ENCODE peak calls at places on chromosome 21, in four cellular contexts. One of them, this sample, is unnamed.

GRCh38 chr21:39694750-39695149 is 50.2 kb upstream of the IGSF5 start:
- DNase-seq in stimulated activated naive CD8-positive, alpha-beta T cell treated with anti-CD3 and anti-CD28 coated beads, Interleukin-15, Interleukin-2, amounts not matched to agents 100 U/mL and 50 U/mL, for 24 hours: no peak
- DNase-seq in fibroblast of mammary gland: no peak
- DNase-seq in NCI-H748 treated with DMSO at 0.1 percent for 48 hours: no peak
- DNase-seq in this sample: no peak

GRCh38 chr21:27645285-27645684 is 678.4 kb upstream of the ADAMTS5 start:
- DNase-seq in stimulated activated naive CD8-positive, alpha-beta T cell treated with anti-CD3 and anti-CD28 coated beads, Interleukin-15, Interleukin-2, amounts not matched to agents 100 U/mL and 50 U/mL, for 24 hours: no peak
- DNase-seq in fibroblast of mammary gland: peak
- DNase-seq in NCI-H748 treated with DMSO at 0.1 percent for 48 hours: no peak
- DNase-seq in this sample: no peak

GRCh38 chr21:43933146-43933673 is 68.2 kb downstream of the AGPAT3 start:
- DNase-seq in stimulated activated naive CD8-positive, alpha-beta T cell treated with anti-CD3 and anti-CD28 coated beads, Interleukin-15, Interleukin-2, amounts not matched to agents 100 U/mL and 50 U/mL, for 24 hours: no peak
- DNase-seq in fibroblast of mammary gland: no peak
- DNase-seq in NCI-H748 treated with DMSO at 0.1 percent for 48 hours: no peak
- DNase-seq in this sample: no peak

GRCh38 chr21:42749226-42749625 is 95.8 kb downstream of the PDE9A start:
- DNase-seq in stimulated activated naive CD8-positive, alpha-beta T cell treated with anti-CD3 and anti-CD28 coated beads, Interleukin-15, Interleukin-2, amounts not matched to agents 100 U/mL and 50 U/mL, for 24 hours: no peak
- DNase-seq in fibroblast of mammary gland: no peak
- DNase-seq in NCI-H748 treated with DMSO at 0.1 percent for 48 hours: no peak
- DNase-seq in this sample: no peak

GRCh38 chr21:38244885-38245869 is 11.6 kb upstream of the KCNJ15 start:
- DNase-seq in stimulated activated naive CD8-positive, alpha-beta T cell treated with anti-CD3 and anti-CD28 coated beads, Interleukin-15, Interleukin-2, amounts not matched to agents 100 U/mL and 50 U/mL, for 24 hours: peak
- DNase-seq in fibroblast of mammary gland: peak
- DNase-seq in NCI-H748 treated with DMSO at 0.1 percent for 48 hours: no peak
- DNase-seq in this sample: no peak

GRCh38 chr21:21200103-21200938 is 202.1 kb downstream of the NCAM2 start:
- DNase-seq in stimulated activated naive CD8-positive, alpha-beta T cell treated with anti-CD3 and anti-CD28 coated beads, Interleukin-15, Interleukin-2, amounts not matched to agents 100 U/mL and 50 U/mL, for 24 hours: peak
- DNase-seq in fibroblast of mammary gland: peak
- DNase-seq in NCI-H748 treated with DMSO at 0.1 percent for 48 hours: no peak
- DNase-seq in this sample: no peak

GRCh38 chr21:33374080-33374873 is 28.9 kb upstream of the IFNGR2 start:
- DNase-seq in stimulated activated naive CD8-positive, alpha-beta T cell treated with anti-CD3 and anti-CD28 coated beads, Interleukin-15, Interleukin-2, amounts not matched to agents 100 U/mL and 50 U/mL, for 24 hours: peak
- DNase-seq in fibroblast of mammary gland: peak
- DNase-seq in NCI-H748 treated with DMSO at 0.1 percent for 48 hours: peak
- DNase-seq in this sample: no peak

GRCh38 chr21:44455524-44456206 is 355 bp downstream of the LRRC3 start:
- DNase-seq in stimulated activated naive CD8-positive, alpha-beta T cell treated with anti-CD3 and anti-CD28 coated beads, Interleukin-15, Interleukin-2, amounts not matched to agents 100 U/mL and 50 U/mL, for 24 hours: peak
- DNase-seq in fibroblast of mammary gland: peak
- DNase-seq in NCI-H748 treated with DMSO at 0.1 percent for 48 hours: peak
- DNase-seq in this sample: no peak

GRCh38 chr21:46006547-46007497 is 25.3 kb downstream of the COL6A1 start:
- DNase-seq in stimulated activated naive CD8-positive, alpha-beta T cell treated with anti-CD3 and anti-CD28 coated beads, Interleukin-15, Interleukin-2, amounts not matched to agents 100 U/mL and 50 U/mL, for 24 hours: peak
- DNase-seq in fibroblast of mammary gland: no peak
- DNase-seq in NCI-H748 treated with DMSO at 0.1 percent for 48 hours: no peak
- DNase-seq in this sample: no peak

GRCh38 chr21:34846601-34847112 is 177.9 kb downstream of the CLIC6 start:
- DNase-seq in stimulated activated naive CD8-positive, alpha-beta T cell treated with anti-CD3 and anti-CD28 coated beads, Interleukin-15, Interleukin-2, amounts not matched to agents 100 U/mL and 50 U/mL, for 24 hours: no peak
- DNase-seq in fibroblast of mammary gland: peak
- DNase-seq in NCI-H748 treated with DMSO at 0.1 percent for 48 hours: no peak
- DNase-seq in this sample: no peak

GRCh38 chr21:29114765-29115164 is 15.7 kb upstream of the MAP3K7CL start:
- DNase-seq in stimulated activated naive CD8-positive, alpha-beta T cell treated with anti-CD3 and anti-CD28 coated beads, Interleukin-15, Interleukin-2, amounts not matched to agents 100 U/mL and 50 U/mL, for 24 hours: no peak
- DNase-seq in fibroblast of mammary gland: peak
- DNase-seq in NCI-H748 treated with DMSO at 0.1 percent for 48 hours: no peak
- DNase-seq in this sample: no peak

GRCh38 chr21:38810826-38811164 is 5.1 kb downstream of the ETS2 start:
- DNase-seq in stimulated activated naive CD8-positive, alpha-beta T cell treated with anti-CD3 and anti-CD28 coated beads, Interleukin-15, Interleukin-2, amounts not matched to agents 100 U/mL and 50 U/mL, for 24 hours: no peak
- DNase-seq in fibroblast of mammary gland: no peak
- DNase-seq in NCI-H748 treated with DMSO at 0.1 percent for 48 hours: no peak
- DNase-seq in this sample: no peak

GRCh38 chr21:23152130-23152529 is 2153.9 kb downstream of the NCAM2 start:
- DNase-seq in stimulated activated naive CD8-positive, alpha-beta T cell treated with anti-CD3 and anti-CD28 coated beads, Interleukin-15, Interleukin-2, amounts not matched to agents 100 U/mL and 50 U/mL, for 24 hours: no peak
- DNase-seq in fibroblast of mammary gland: no peak
- DNase-seq in NCI-H748 treated with DMSO at 0.1 percent for 48 hours: no peak
- DNase-seq in this sample: no peak

GRCh38 chr21:34933609-34934345 is 115.3 kb downstream of the RUNX1 start:
- DNase-seq in stimulated activated naive CD8-positive, alpha-beta T cell treated with anti-CD3 and anti-CD28 coated beads, Interleukin-15, Interleukin-2, amounts not matched to agents 100 U/mL and 50 U/mL, for 24 hours: no peak
- DNase-seq in fibroblast of mammary gland: no peak
- DNase-seq in NCI-H748 treated with DMSO at 0.1 percent for 48 hours: no peak
- DNase-seq in this sample: no peak

GRCh38 chr21:31520506-31521163 is 138.9 kb upstream of the SOD1 start:
- DNase-seq in stimulated activated naive CD8-positive, alpha-beta T cell treated with anti-CD3 and anti-CD28 coated beads, Interleukin-15, Interleukin-2, amounts not matched to agents 100 U/mL and 50 U/mL, for 24 hours: no peak
- DNase-seq in fibroblast of mammary gland: no peak
- DNase-seq in NCI-H748 treated with DMSO at 0.1 percent for 48 hours: peak
- DNase-seq in this sample: no peak

GRCh38 chr21:44320847-44321246 is 18.3 kb downstream of the CFAP410 start:
- DNase-seq in stimulated activated naive CD8-positive, alpha-beta T cell treated with anti-CD3 and anti-CD28 coated beads, Interleukin-15, Interleukin-2, amounts not matched to agents 100 U/mL and 50 U/mL, for 24 hours: no peak
- DNase-seq in fibroblast of mammary gland: no peak
- DNase-seq in NCI-H748 treated with DMSO at 0.1 percent for 48 hours: no peak
- DNase-seq in this sample: no peak

GRCh38 chr21:36707763-36708511 is 9.0 kb downstream of the SIM2 start:
- DNase-seq in stimulated activated naive CD8-positive, alpha-beta T cell treated with anti-CD3 and anti-CD28 coated beads, Interleukin-15, Interleukin-2, amounts not matched to agents 100 U/mL and 50 U/mL, for 24 hours: no peak
- DNase-seq in fibroblast of mammary gland: no peak
- DNase-seq in NCI-H748 treated with DMSO at 0.1 percent for 48 hours: no peak
- DNase-seq in this sample: no peak

GRCh38 chr21:31780944-31781343 is 49.0 kb upstream of the SCAF4 start:
- DNase-seq in stimulated activated naive CD8-positive, alpha-beta T cell treated with anti-CD3 and anti-CD28 coated beads, Interleukin-15, Interleukin-2, amounts not matched to agents 100 U/mL and 50 U/mL, for 24 hours: no peak
- DNase-seq in fibroblast of mammary gland: no peak
- DNase-seq in NCI-H748 treated with DMSO at 0.1 percent for 48 hours: peak
- DNase-seq in this sample: no peak

GRCh38 chr21:27802816-27803475 is 836.1 kb upstream of the ADAMTS5 start:
- DNase-seq in stimulated activated naive CD8-positive, alpha-beta T cell treated with anti-CD3 and anti-CD28 coated beads, Interleukin-15, Interleukin-2, amounts not matched to agents 100 U/mL and 50 U/mL, for 24 hours: peak
- DNase-seq in fibroblast of mammary gland: peak
- DNase-seq in NCI-H748 treated with DMSO at 0.1 percent for 48 hours: no peak
- DNase-seq in this sample: no peak

GRCh38 chr21:44425895-44426662 is 29.2 kb upstream of the LRRC3 start:
- DNase-seq in stimulated activated naive CD8-positive, alpha-beta T cell treated with anti-CD3 and anti-CD28 coated beads, Interleukin-15, Interleukin-2, amounts not matched to agents 100 U/mL and 50 U/mL, for 24 hours: peak
- DNase-seq in fibroblast of mammary gland: no peak
- DNase-seq in NCI-H748 treated with DMSO at 0.1 percent for 48 hours: no peak
- DNase-seq in this sample: no peak

GRCh38 chr21:43919871-43920801 is 55.1 kb downstream of the AGPAT3 start:
- DNase-seq in stimulated activated naive CD8-positive, alpha-beta T cell treated with anti-CD3 and anti-CD28 coated beads, Interleukin-15, Interleukin-2, amounts not matched to agents 100 U/mL and 50 U/mL, for 24 hours: no peak
- DNase-seq in fibroblast of mammary gland: no peak
- DNase-seq in NCI-H748 treated with DMSO at 0.1 percent for 48 hours: no peak
- DNase-seq in this sample: no peak

GRCh38 chr21:29196021-29196663 is 65.7 kb downstream of the MAP3K7CL start:
- DNase-seq in stimulated activated naive CD8-positive, alpha-beta T cell treated with anti-CD3 and anti-CD28 coated beads, Interleukin-15, Interleukin-2, amounts not matched to agents 100 U/mL and 50 U/mL, for 24 hours: peak
- DNase-seq in fibroblast of mammary gland: peak
- DNase-seq in NCI-H748 treated with DMSO at 0.1 percent for 48 hours: no peak
- DNase-seq in this sample: no peak

GRCh38 chr21:46051821-46052675 is 45.9 kb upstream of the COL6A2 start:
- DNase-seq in stimulated activated naive CD8-positive, alpha-beta T cell treated with anti-CD3 and anti-CD28 coated beads, Interleukin-15, Interleukin-2, amounts not matched to agents 100 U/mL and 50 U/mL, for 24 hours: no peak
- DNase-seq in fibroblast of mammary gland: no peak
- DNase-seq in NCI-H748 treated with DMSO at 0.1 percent for 48 hours: no peak
- DNase-seq in this sample: no peak

GRCh38 chr21:45538381-45539045 is 3.7 kb downstream of the SLC19A1 start:
- DNase-seq in stimulated activated naive CD8-positive, alpha-beta T cell treated with anti-CD3 and anti-CD28 coated beads, Interleukin-15, Interleukin-2, amounts not matched to agents 100 U/mL and 50 U/mL, for 24 hours: no peak
- DNase-seq in fibroblast of mammary gland: no peak
- DNase-seq in NCI-H748 treated with DMSO at 0.1 percent for 48 hours: no peak
- DNase-seq in this sample: no peak

GRCh38 chr21:29315155-29315749 is 16.5 kb downstream of the BACH1 start:
- DNase-seq in stimulated activated naive CD8-positive, alpha-beta T cell treated with anti-CD3 and anti-CD28 coated beads, Interleukin-15, Interleukin-2, amounts not matched to agents 100 U/mL and 50 U/mL, for 24 hours: no peak
- DNase-seq in fibroblast of mammary gland: no peak
- DNase-seq in NCI-H748 treated with DMSO at 0.1 percent for 48 hours: no peak
- DNase-seq in this sample: no peak

GRCh38 chr21:43814215-43815106 is 25.1 kb downstream of the RRP1 start:
- DNase-seq in stimulated activated naive CD8-positive, alpha-beta T cell treated with anti-CD3 and anti-CD28 coated beads, Interleukin-15, Interleukin-2, amounts not matched to agents 100 U/mL and 50 U/mL, for 24 hours: no peak
- DNase-seq in fibroblast of mammary gland: no peak
- DNase-seq in NCI-H748 treated with DMSO at 0.1 percent for 48 hours: no peak
- DNase-seq in this sample: no peak

GRCh38 chr21:39730418-39731107 is 14.4 kb upstream of the IGSF5 start:
- DNase-seq in stimulated activated naive CD8-positive, alpha-beta T cell treated with anti-CD3 and anti-CD28 coated beads, Interleukin-15, Interleukin-2, amounts not matched to agents 100 U/mL and 50 U/mL, for 24 hours: no peak
- DNase-seq in fibroblast of mammary gland: no peak
- DNase-seq in NCI-H748 treated with DMSO at 0.1 percent for 48 hours: no peak
- DNase-seq in this sample: no peak

GRCh38 chr21:42561742-42562141 is 48.1 kb downstream of the SLC37A1 start:
- DNase-seq in stimulated activated naive CD8-positive, alpha-beta T cell treated with anti-CD3 and anti-CD28 coated beads, Interleukin-15, Interleukin-2, amounts not matched to agents 100 U/mL and 50 U/mL, for 24 hours: no peak
- DNase-seq in fibroblast of mammary gland: no peak
- DNase-seq in NCI-H748 treated with DMSO at 0.1 percent for 48 hours: no peak
- DNase-seq in this sample: no peak

GRCh38 chr21:26405071-26405470 is 168.0 kb downstream of the CYYR1 start:
- DNase-seq in stimulated activated naive CD8-positive, alpha-beta T cell treated with anti-CD3 and anti-CD28 coated beads, Interleukin-15, Interleukin-2, amounts not matched to agents 100 U/mL and 50 U/mL, for 24 hours: no peak
- DNase-seq in fibroblast of mammary gland: no peak
- DNase-seq in NCI-H748 treated with DMSO at 0.1 percent for 48 hours: no peak
- DNase-seq in this sample: no peak

GRCh38 chr21:16194851-16195251 is 465.1 kb downstream of the USP25 start:
- DNase-seq in stimulated activated naive CD8-positive, alpha-beta T cell treated with anti-CD3 and anti-CD28 coated beads, Interleukin-15, Interleukin-2, amounts not matched to agents 100 U/mL and 50 U/mL, for 24 hours: no peak
- DNase-seq in fibroblast of mammary gland: peak
- DNase-seq in NCI-H748 treated with DMSO at 0.1 percent for 48 hours: no peak
- DNase-seq in this sample: no peak